ENCODE peak calls at places on chromosomes 3 and 15, in eight cellular contexts. B, E, Y, A, S, H, J and R are unnamed samples.

GRCh38 chr3:107928084-107928445 is 162.8 kb downstream of the CD47 start:
- DNase-seq in Y (peak), S (peak), B (peak), J (no peak), H (no peak), A (no peak), E (no peak), R (peak)

GRCh38 chr3:42864321-42864950 is 11.2 kb downstream of the CYP8B1 start:
- DNase-seq in H (no peak), Y (no peak), E (no peak), B (no peak), S (no peak), A (no peak), J (no peak), R (no peak)

GRCh38 chr15:71747128-71748083 is 62.9 kb upstream of the NR2E3 start:
- DNase-seq in S (peak), B (peak), E (no peak), Y (no peak), A (no peak), H (no peak), J (peak), R (peak)

GRCh38 chr15:61697796-61698195 is 362.5 kb downstream of the VPS13C start:
- DNase-seq in S (no peak), A (no peak), H (no peak), Y (no peak), J (no peak), B (no peak), E (no peak), R (no peak)

GRCh38 chr15:28930011-28930410 is 44.2 kb downstream of the APBA2 start:
- DNase-seq in H (no peak), J (no peak), E (no peak), S (no peak), Y (no peak), A (no peak), B (no peak), R (no peak)

GRCh38 chr3:127768346-127769008 is 53.8 kb downstream of the MGLL start:
- DNase-seq in S (peak), J (peak), Y (no peak), H (no peak), E (no peak), B (no peak), A (no peak), R (peak)

GRCh38 chr15:53312707-53313106 is 446.8 kb downstream of the WDR72 start:
- DNase-seq in B (no peak), Y (no peak), E (no peak), A (no peak), H (no peak), S (no peak), J (no peak), R (no peak)

GRCh38 chr3:194667363-194667762 is 4.6 kb downstream of the LSG1 start:
- DNase-seq in J (no peak), S (peak), Y (no peak), A (no peak), H (no peak), E (no peak), B (no peak), R (no peak)